ENCODE peak calls at places on chromosomes 5 and 9, in seven cellular contexts. W is GM23248, I is IMR-90, R is neuronal stem cell, O is astrocyte, A is neural progenitor cell, M is hepatocyte. F is an unnamed sample.
A peak's percentile ranks its signal among the peaks of the same experiment; 100 is the strongest.

GRCh38 chr9:28329323-28329722 is 756.0 kb upstream of the C9orf72 start:
- DNase-seq in R (no peak), I (no peak), M (no peak), O (no peak), A (no peak), W (no peak), F (no peak)

GRCh38 chr9:95724253-95724991 is 151.1 kb upstream of the ERCC6L2 start:
- DNase-seq in R (no peak), M (no peak), I (no peak), W (no peak), A (no peak), O (no peak), F (no peak)

GRCh38 chr9:15248596-15248995 is 58.4 kb downstream of the TTC39B start:
- DNase-seq in A (no peak), M (no peak), R (no peak), W (no peak), I (no peak), O (no peak), F (no peak)

GRCh38 chr9:13295556-13295955 is 16.1 kb upstream of the MPDZ start:
- DNase-seq in I (no peak), O (no peak), W (no peak), R (no peak), A (peak; percentile 47), M (no peak), F (no peak)

GRCh38 chr9:2810424-2811075 is 33.3 kb downstream of the PUM3 start:
- DNase-seq in W (no peak), O (peak; percentile 13), M (no peak), A (peak; percentile 13), I (no peak), R (no peak), F (no peak)

GRCh38 chr9:137415451-137415850 is 7.5 kb downstream of the EXD3 start:
- DNase-seq in I (no peak), M (no peak), W (no peak), A (no peak), R (no peak), O (no peak), F (no peak)

GRCh38 chr5:157613385-157614245 is 38.0 kb upstream of the ADAM19 start:
- DNase-seq in W (no peak), M (no peak), R (no peak), O (no peak), I (no peak), A (no peak), F (no peak)

GRCh38 chr5:21152611-21153010 is 1164.6 kb upstream of the CDH18 start:
- DNase-seq in R (no peak), W (peak; percentile 34), A (no peak), O (peak; percentile 96), M (peak; percentile 8), I (peak; percentile 0), F (no peak)

GRCh38 chr5:1385395-1386273 is 40.7 kb upstream of the CLPTM1L start:
- DNase-seq in M (peak; percentile 92), A (peak; percentile 84), W (peak; percentile 66), R (peak; percentile 54), I (peak; percentile 3), O (peak; percentile 4), F (peak; percentile 93)

GRCh38 chr5:78731884-78732283 is 83.3 kb upstream of the LHFPL2 start:
- DNase-seq in M (no peak), A (no peak), R (no peak), O (no peak), I (peak; percentile 50), W (peak; percentile 62), F (no peak)

GRCh38 chr5:115850771-115851416 is 9.2 kb downstream of the AP3S1 start:
- DNase-seq in M (no peak), O (peak; percentile 64), W (peak; percentile 67), R (no peak), A (no peak), I (peak; percentile 66), F (no peak)

GRCh38 chr5:41465493-41466171 is 44.8 kb downstream of the PLCXD3 start:
- DNase-seq in R (no peak), M (no peak), I (peak; percentile 1), O (peak; percentile 16), W (peak; percentile 51), A (no peak), F (no peak)

GRCh38 chr5:60810438-60811085 is 33.5 kb downstream of the ELOVL7 start:
- DNase-seq in A (no peak), W (peak; percentile 28), I (no peak), O (peak; percentile 14), R (no peak), M (no peak), F (no peak)

GRCh38 chr5:124790895-124791732 is 44.7 kb upstream of the ZNF608 start:
- DNase-seq in R (no peak), O (peak; percentile 69), M (peak; percentile 61), A (no peak), W (peak; percentile 17), I (peak; percentile 17), F (no peak)

GRCh38 chr9:95808001-95808400 is 67.5 kb upstream of the ERCC6L2 start:
- DNase-seq in I (peak; percentile 48), A (no peak), R (no peak), W (peak; percentile 15), M (no peak), O (no peak), F (no peak)

GRCh38 chr5:149002053-149002452 is 60.8 kb downstream of the SH3TC2 start:
- DNase-seq in A (peak; percentile 68), M (peak; percentile 79), W (peak; percentile 97), I (peak; percentile 100), R (peak; percentile 60), O (peak; percentile 100), F (no peak)

GRCh38 chr9:125763373-125763772 is 16.2 kb downstream of the PBX3 start:
- DNase-seq in R (no peak), O (peak; percentile 62), I (peak; percentile 56), A (peak; percentile 68), W (no peak), M (peak; percentile 20), F (peak; percentile 17)

GRCh38 chr5:123950701-123951100 is 438.7 kb downstream of the CSNK1G3 start:
- DNase-seq in O (no peak), A (no peak), M (no peak), R (no peak), W (peak; percentile 5), I (peak; percentile 5), F (no peak)

GRCh38 chr5:151906246-151906645 is 18.4 kb downstream of the GLRA1 start:
- DNase-seq in W (no peak), I (peak; percentile 1), M (no peak), O (peak; percentile 47), R (no peak), A (no peak), F (no peak)
- H3K4me2 ChIP-seq in W (no peak overlapping the region), I (no peak overlapping the region), M (no peak overlapping the region), O (peak overlapping the region; percentile 76), R (no peak overlapping the region), A (no peak overlapping the region), F (no peak overlapping the region)

GRCh38 chr9:35603986-35604577 is 980 bp upstream of the TESK1 start:
- DNase-seq in O (peak; percentile 97), R (peak; percentile 99), M (peak; percentile 100), W (peak; percentile 100), A (peak; percentile 100), I (peak; percentile 99), F (peak; percentile 97)
- H3K4me2 ChIP-seq in O (peak overlapping the region; percentile 93), R (peak overlapping the region; percentile 92), M (peak overlapping the region; percentile 95), W (peak overlapping the region; percentile 94), A (peak overlapping the region; percentile 85), I (peak overlapping the region; percentile 90), F (peak overlapping the region; percentile 96)

GRCh38 chr5:178464431-178465048 is 125.7 kb downstream of the COL23A1 start:
- DNase-seq in W (no peak), R (no peak), A (no peak), M (no peak), O (no peak), I (no peak), F (no peak)
- H3K4me2 ChIP-seq in W (no peak overlapping the region), R (no peak overlapping the region), A (no peak overlapping the region), M (no peak overlapping the region), O (no peak overlapping the region), I (no peak overlapping the region), F (no peak overlapping the region)

GRCh38 chr5:5480481-5481111 is 58.1 kb downstream of the ICE1 start:
- DNase-seq in W (no peak), O (no peak), R (no peak), M (no peak), I (no peak), A (no peak), F (no peak)
- H3K4me2 ChIP-seq in W (no peak overlapping the region), O (no peak overlapping the region), R (no peak overlapping the region), M (no peak overlapping the region), I (no peak overlapping the region), A (no peak overlapping the region), F (no peak overlapping the region)

DNA sequence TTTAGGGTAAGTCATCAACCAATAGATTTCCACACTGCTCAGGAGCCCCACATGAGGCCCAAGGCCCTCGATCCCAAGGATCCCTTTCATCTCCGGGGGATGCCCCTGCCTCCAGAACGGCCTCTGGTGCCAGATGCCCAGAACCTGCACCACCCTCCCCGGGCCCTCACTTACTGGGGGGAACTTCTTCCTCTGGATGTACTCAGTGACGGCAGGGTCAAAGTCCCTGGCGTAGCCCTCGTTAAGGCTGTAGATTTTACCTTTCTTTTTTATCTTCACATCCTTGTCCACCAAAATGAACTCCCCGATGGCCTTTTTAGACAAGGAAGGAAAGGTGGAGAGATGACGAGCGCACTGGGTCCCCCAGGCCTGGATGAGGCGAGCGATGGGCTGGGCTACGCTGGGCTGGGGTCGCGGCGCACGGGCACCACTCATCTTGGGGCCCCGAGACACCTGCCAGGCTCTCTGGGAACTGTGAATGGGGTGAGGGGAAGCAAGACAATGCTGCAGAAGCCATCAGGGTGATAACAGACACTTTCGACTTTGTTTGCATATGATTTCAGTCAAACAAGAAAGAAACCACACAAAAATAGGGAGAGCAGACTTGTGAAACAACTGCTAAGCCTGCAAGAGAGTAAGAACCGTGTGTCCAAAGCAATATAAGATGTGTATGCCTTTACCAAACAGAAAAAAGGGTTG is 13.2 kb upstream of the FBP2 start:
- DNase-seq in I (no peak), W (no peak), A (no peak), O (no peak), R (no peak), M (no peak), F (no peak)
- H3K4me2 ChIP-seq in I (no peak overlapping the region), W (no peak overlapping the region), A (peak overlapping the region; percentile 63), O (no peak overlapping the region), R (no peak overlapping the region), M (peak overlapping the region; percentile 69), F (no peak overlapping the region)